ENCODE peak calls at places on chromosomes 5 and 9, in ten cellular contexts. One of them, this sample, is unnamed. For H3K27me3, the result is how much of the 10 kb centered on the place peaks cover.

GRCh38 chr9:136309806-136310220 is 5.9 kb upstream of the CCDC187 start:
- DNase-seq in ovary: no peak
- DNase-seq in left ventricle myocardium inferior: no peak
- DNase-seq in colonic mucosa: no peak
- DNase-seq in CD4-positive, alpha-beta T cell: no peak
- DNase-seq in IMR-90: no peak
- DNase-seq in body of pancreas: no peak
- DNase-seq in uterus: no peak
- DNase-seq in CD8-positive, alpha-beta T cell: no peak
- DNase-seq in heart right ventricle: no peak
- DNase-seq in this sample: no peak

GRCh38 chr5:172412724-172413260 is 41.5 kb downstream of the SH3PXD2B start:
- DNase-seq in ovary: peak
- DNase-seq in left ventricle myocardium inferior: peak
- DNase-seq in colonic mucosa: peak
- DNase-seq in CD4-positive, alpha-beta T cell: no peak
- DNase-seq in IMR-90: peak
- DNase-seq in body of pancreas: peak
- DNase-seq in uterus: peak
- DNase-seq in CD8-positive, alpha-beta T cell: no peak
- DNase-seq in heart right ventricle: peak
- DNase-seq in this sample: peak

GRCh38 chr9:122315534-122315933 is 50.9 kb downstream of the MRRF start:
- DNase-seq in ovary: no peak
- DNase-seq in left ventricle myocardium inferior: no peak
- DNase-seq in colonic mucosa: no peak
- DNase-seq in CD4-positive, alpha-beta T cell: no peak
- DNase-seq in IMR-90: no peak
- DNase-seq in body of pancreas: no peak
- DNase-seq in uterus: no peak
- DNase-seq in CD8-positive, alpha-beta T cell: no peak
- DNase-seq in heart right ventricle: no peak
- DNase-seq in this sample: no peak

GRCh38 chr5:79785983-79786382 is 96.3 kb downstream of the CMYA5 start:
- DNase-seq in ovary: no peak
- DNase-seq in left ventricle myocardium inferior: no peak
- DNase-seq in colonic mucosa: no peak
- DNase-seq in CD4-positive, alpha-beta T cell: no peak
- DNase-seq in IMR-90: no peak
- DNase-seq in body of pancreas: no peak
- DNase-seq in uterus: no peak
- DNase-seq in CD8-positive, alpha-beta T cell: no peak
- DNase-seq in heart right ventricle: no peak
- DNase-seq in this sample: no peak

GRCh38 chr5:98341038-98341710 is 432.3 kb upstream of the RGMB start:
- DNase-seq in ovary: no peak
- DNase-seq in left ventricle myocardium inferior: no peak
- DNase-seq in colonic mucosa: no peak
- DNase-seq in CD4-positive, alpha-beta T cell: no peak
- DNase-seq in IMR-90: peak
- DNase-seq in body of pancreas: peak
- DNase-seq in uterus: no peak
- DNase-seq in CD8-positive, alpha-beta T cell: no peak
- DNase-seq in heart right ventricle: peak
- DNase-seq in this sample: no peak

GRCh38 chr5:96110289-96110688 is 148.6 kb upstream of the ELL2 start:
- DNase-seq in ovary: no peak
- DNase-seq in left ventricle myocardium inferior: no peak
- DNase-seq in colonic mucosa: no peak
- DNase-seq in CD4-positive, alpha-beta T cell: no peak
- DNase-seq in IMR-90: no peak
- DNase-seq in body of pancreas: no peak
- DNase-seq in uterus: no peak
- DNase-seq in CD8-positive, alpha-beta T cell: no peak
- DNase-seq in heart right ventricle: no peak
- DNase-seq in this sample: no peak

GRCh38 chr9:135941288-135941995 is 19.7 kb downstream of the UBAC1 start:
- DNase-seq in ovary: no peak
- DNase-seq in left ventricle myocardium inferior: no peak
- DNase-seq in colonic mucosa: no peak
- DNase-seq in CD4-positive, alpha-beta T cell: no peak
- DNase-seq in IMR-90: no peak
- DNase-seq in body of pancreas: no peak
- DNase-seq in uterus: no peak
- DNase-seq in CD8-positive, alpha-beta T cell: no peak
- DNase-seq in heart right ventricle: peak
- DNase-seq in this sample: no peak

GRCh38 chr5:10295619-10296326 is 11.9 kb downstream of the CMBL start:
- DNase-seq in ovary: no peak
- DNase-seq in left ventricle myocardium inferior: no peak
- DNase-seq in colonic mucosa: no peak
- DNase-seq in CD4-positive, alpha-beta T cell: no peak
- DNase-seq in IMR-90: no peak
- DNase-seq in body of pancreas: no peak
- DNase-seq in uterus: no peak
- DNase-seq in CD8-positive, alpha-beta T cell: no peak
- DNase-seq in heart right ventricle: no peak
- DNase-seq in this sample: no peak

GRCh38 chr9:17135578-17135904 is 701 bp downstream of the CNTLN start:
- DNase-seq in ovary: no peak
- DNase-seq in left ventricle myocardium inferior: no peak
- DNase-seq in colonic mucosa: no peak
- DNase-seq in CD4-positive, alpha-beta T cell: no peak
- DNase-seq in IMR-90: no peak
- DNase-seq in body of pancreas: no peak
- DNase-seq in uterus: no peak
- DNase-seq in CD8-positive, alpha-beta T cell: no peak
- DNase-seq in heart right ventricle: peak
- DNase-seq in this sample: no peak

GRCh38 chr9:17810728-17811634 is 232.1 kb downstream of the SH3GL2 start:
- DNase-seq in ovary: peak
- DNase-seq in left ventricle myocardium inferior: peak
- DNase-seq in colonic mucosa: peak
- DNase-seq in CD4-positive, alpha-beta T cell: no peak
- DNase-seq in IMR-90: peak
- DNase-seq in body of pancreas: peak
- DNase-seq in uterus: peak
- DNase-seq in CD8-positive, alpha-beta T cell: peak
- DNase-seq in heart right ventricle: peak
- DNase-seq in this sample: peak

GRCh38 chr9:73807956-73808355 is 656.3 kb downstream of the ANXA1 start:
- DNase-seq in ovary: no peak
- DNase-seq in left ventricle myocardium inferior: no peak
- DNase-seq in colonic mucosa: no peak
- DNase-seq in CD4-positive, alpha-beta T cell: no peak
- DNase-seq in IMR-90: no peak
- DNase-seq in body of pancreas: no peak
- DNase-seq in uterus: no peak
- DNase-seq in CD8-positive, alpha-beta T cell: no peak
- DNase-seq in heart right ventricle: no peak
- DNase-seq in this sample: no peak

GRCh38 chr5:66595877-66596790 is at the start of gene MAST4:
- DNase-seq in ovary: peak
- DNase-seq in left ventricle myocardium inferior: peak
- DNase-seq in colonic mucosa: peak
- DNase-seq in CD4-positive, alpha-beta T cell: no peak
- DNase-seq in IMR-90: peak
- DNase-seq in body of pancreas: peak
- DNase-seq in uterus: peak
- DNase-seq in CD8-positive, alpha-beta T cell: peak
- DNase-seq in heart right ventricle: peak
- DNase-seq in this sample: peak

GRCh38 chr9:93670208-93671029 is 94.0 kb downstream of the PHF2 start:
- DNase-seq in ovary: peak
- DNase-seq in left ventricle myocardium inferior: peak
- DNase-seq in colonic mucosa: peak
- DNase-seq in CD4-positive, alpha-beta T cell: no peak
- DNase-seq in IMR-90: peak
- DNase-seq in body of pancreas: peak
- DNase-seq in uterus: peak
- DNase-seq in CD8-positive, alpha-beta T cell: peak
- DNase-seq in heart right ventricle: peak
- DNase-seq in this sample: no peak

DNA sequence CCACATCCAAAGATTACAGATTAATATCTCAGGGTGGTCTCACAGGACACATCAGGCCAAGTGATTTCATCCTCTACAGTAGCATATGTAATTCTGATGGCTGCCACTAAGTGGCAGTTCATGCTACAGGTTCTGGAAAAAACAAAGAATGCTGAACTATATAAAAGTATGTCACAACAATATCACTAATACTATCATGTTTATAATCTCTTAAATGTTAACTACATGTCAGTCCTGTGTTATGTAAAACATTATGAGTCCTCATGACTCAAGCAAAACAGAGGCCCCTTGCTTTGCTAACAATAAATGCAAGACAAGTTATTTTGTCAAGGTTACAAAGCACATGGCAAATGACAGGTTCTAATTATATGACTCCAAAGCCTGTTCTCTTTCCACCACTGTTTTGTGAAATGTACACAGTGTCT is 233.2 kb downstream of the FBXL17 start:
- DNase-seq in ovary: no peak
- DNase-seq in left ventricle myocardium inferior: no peak
- DNase-seq in colonic mucosa: no peak
- DNase-seq in CD4-positive, alpha-beta T cell: no peak
- DNase-seq in IMR-90: peak
- DNase-seq in body of pancreas: no peak
- DNase-seq in uterus: no peak
- DNase-seq in CD8-positive, alpha-beta T cell: no peak
- DNase-seq in heart right ventricle: no peak
- DNase-seq in this sample: no peak
- TF ChIP-seq CTCF in ovary: no peak
- TF ChIP-seq CTCF in left ventricle myocardium inferior: peak
- TF ChIP-seq CTCF in colonic mucosa: peak
- TF ChIP-seq CTCF in CD4-positive, alpha-beta T cell: peak
- TF ChIP-seq CTCF in IMR-90: peak
- TF ChIP-seq CTCF in body of pancreas: peak
- TF ChIP-seq CTCF in uterus: no peak
- TF ChIP-seq CTCF in CD8-positive, alpha-beta T cell: no peak
- TF ChIP-seq CTCF in heart right ventricle: peak
- TF ChIP-seq CTCF in this sample: no peak

GRCh38 chr9:84991506-84991855 is 322.0 kb downstream of the NTRK2 start:
- DNase-seq in ovary: no peak
- DNase-seq in left ventricle myocardium inferior: no peak
- DNase-seq in colonic mucosa: no peak
- DNase-seq in CD4-positive, alpha-beta T cell: no peak
- DNase-seq in IMR-90: no peak
- DNase-seq in body of pancreas: no peak
- DNase-seq in uterus: no peak
- DNase-seq in CD8-positive, alpha-beta T cell: no peak
- DNase-seq in heart right ventricle: no peak
- DNase-seq in this sample: no peak
- H3K27me3 ChIP-seq in ovary: under half
- H3K27me3 ChIP-seq in left ventricle myocardium inferior: under half
- H3K27me3 ChIP-seq in colonic mucosa: under half
- H3K27me3 ChIP-seq in CD4-positive, alpha-beta T cell: under half
- H3K27me3 ChIP-seq in IMR-90: under half
- H3K27me3 ChIP-seq in body of pancreas: under half
- H3K27me3 ChIP-seq in uterus: under half
- H3K27me3 ChIP-seq in CD8-positive, alpha-beta T cell: under half
- H3K27me3 ChIP-seq in heart right ventricle: under half
- H3K27me3 ChIP-seq in this sample: under half

GRCh38 chr5:113052041-113052795 is 75.6 kb downstream of the DCP2 start:
- DNase-seq in ovary: peak
- DNase-seq in left ventricle myocardium inferior: no peak
- DNase-seq in colonic mucosa: no peak
- DNase-seq in CD4-positive, alpha-beta T cell: no peak
- DNase-seq in IMR-90: no peak
- DNase-seq in body of pancreas: no peak
- DNase-seq in uterus: no peak
- DNase-seq in CD8-positive, alpha-beta T cell: no peak
- DNase-seq in heart right ventricle: no peak
- DNase-seq in this sample: no peak

GRCh38 chr5:113056988-113057387 is 80.4 kb downstream of the DCP2 start:
- DNase-seq in ovary: no peak
- DNase-seq in left ventricle myocardium inferior: no peak
- DNase-seq in colonic mucosa: no peak
- DNase-seq in CD4-positive, alpha-beta T cell: no peak
- DNase-seq in IMR-90: no peak
- DNase-seq in body of pancreas: no peak
- DNase-seq in uterus: no peak
- DNase-seq in CD8-positive, alpha-beta T cell: no peak
- DNase-seq in heart right ventricle: no peak
- DNase-seq in this sample: peak

GRCh38 chr5:113054899-113055298 is 78.3 kb downstream of the DCP2 start:
- DNase-seq in ovary: no peak
- DNase-seq in left ventricle myocardium inferior: no peak
- DNase-seq in colonic mucosa: no peak
- DNase-seq in CD4-positive, alpha-beta T cell: no peak
- DNase-seq in IMR-90: no peak
- DNase-seq in body of pancreas: no peak
- DNase-seq in uterus: no peak
- DNase-seq in CD8-positive, alpha-beta T cell: no peak
- DNase-seq in heart right ventricle: no peak
- DNase-seq in this sample: no peak

GRCh38 chr5:113050606-113051391 is 74.2 kb downstream of the DCP2 start:
- DNase-seq in ovary: peak
- DNase-seq in left ventricle myocardium inferior: no peak
- DNase-seq in colonic mucosa: no peak
- DNase-seq in CD4-positive, alpha-beta T cell: no peak
- DNase-seq in IMR-90: peak
- DNase-seq in body of pancreas: peak
- DNase-seq in uterus: peak
- DNase-seq in CD8-positive, alpha-beta T cell: no peak
- DNase-seq in heart right ventricle: no peak
- DNase-seq in this sample: no peak

GRCh38 chr5:113053614-113054013 is 77.0 kb downstream of the DCP2 start:
- DNase-seq in ovary: peak
- DNase-seq in left ventricle myocardium inferior: no peak
- DNase-seq in colonic mucosa: no peak
- DNase-seq in CD4-positive, alpha-beta T cell: no peak
- DNase-seq in IMR-90: peak
- DNase-seq in body of pancreas: peak
- DNase-seq in uterus: peak
- DNase-seq in CD8-positive, alpha-beta T cell: no peak
- DNase-seq in heart right ventricle: no peak
- DNase-seq in this sample: no peak
- TF ChIP-seq CTCF in ovary: no peak
- TF ChIP-seq CTCF in left ventricle myocardium inferior: no peak
- TF ChIP-seq CTCF in colonic mucosa: no peak
- TF ChIP-seq CTCF in CD4-positive, alpha-beta T cell: no peak
- TF ChIP-seq CTCF in IMR-90: no peak
- TF ChIP-seq CTCF in body of pancreas: no peak
- TF ChIP-seq CTCF in uterus: no peak
- TF ChIP-seq CTCF in CD8-positive, alpha-beta T cell: no peak
- TF ChIP-seq CTCF in heart right ventricle: no peak
- TF ChIP-seq CTCF in this sample: no peak

DNA sequence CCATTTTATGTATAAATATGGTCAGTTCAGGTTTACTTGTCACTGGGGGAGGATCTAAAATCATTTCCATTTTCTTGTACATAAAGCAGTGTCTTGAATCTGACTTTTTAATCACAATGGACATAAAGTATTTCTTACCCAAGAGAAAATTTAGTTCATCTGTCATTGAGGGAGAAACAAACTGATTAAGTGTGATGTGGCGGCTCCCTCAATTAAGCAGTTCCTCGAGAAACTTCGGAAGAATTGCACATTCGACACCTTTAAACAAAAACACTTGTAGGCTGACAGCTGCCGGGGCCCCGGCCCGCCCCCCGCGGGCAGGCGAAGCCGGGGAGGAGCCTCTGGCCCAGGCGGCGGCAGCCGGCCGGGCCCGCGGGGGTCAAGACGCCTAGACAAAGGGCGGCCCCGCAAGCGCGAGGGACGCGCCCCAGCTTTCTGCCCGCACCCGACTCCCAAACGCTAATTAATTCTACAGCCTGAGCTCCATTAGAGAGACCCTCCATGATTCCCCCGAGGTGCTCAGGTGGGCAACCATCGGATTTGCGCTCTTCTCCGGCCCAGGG is 798 bp downstream of the TRIM36 start:
- DNase-seq in ovary: no peak
- DNase-seq in left ventricle myocardium inferior: no peak
- DNase-seq in colonic mucosa: peak
- DNase-seq in CD4-positive, alpha-beta T cell: no peak
- DNase-seq in IMR-90: no peak
- DNase-seq in body of pancreas: no peak
- DNase-seq in uterus: no peak
- DNase-seq in CD8-positive, alpha-beta T cell: no peak
- DNase-seq in heart right ventricle: no peak
- DNase-seq in this sample: no peak
- H3K27me3 ChIP-seq in ovary: under half
- H3K27me3 ChIP-seq in left ventricle myocardium inferior: half or more
- H3K27me3 ChIP-seq in colonic mucosa: under half
- H3K27me3 ChIP-seq in CD4-positive, alpha-beta T cell: half or more
- H3K27me3 ChIP-seq in IMR-90: under half
- H3K27me3 ChIP-seq in body of pancreas: under half
- H3K27me3 ChIP-seq in uterus: under half
- H3K27me3 ChIP-seq in CD8-positive, alpha-beta T cell: under half
- H3K27me3 ChIP-seq in heart right ventricle: half or more
- H3K27me3 ChIP-seq in this sample: under half